ENCODE peak calls at places on chromosomes 5 and 9, in eight cellular contexts. P is H9, X is psoas muscle, Z is left ventricle myocardium inferior, V is HFF-Myc, S is HL-60, G is cardiac muscle cell, Q is endothelial cell. Y is an unnamed sample.

GRCh38 chr5:132203464-132203818 is 24.2 kb downstream of the P4HA2 start:
- DNase-seq in P (no peak), X (no peak), Z (no peak), V (no peak), S (no peak), G (no peak), Q (no peak), Y (peak)

GRCh38 chr5:115126303-115126702 is 43.4 kb downstream of the TRIM36 start:
- DNase-seq in P (no peak), X (no peak), Z (no peak), V (no peak), S (no peak), G (no peak), Q (no peak), Y (no peak)

GRCh38 chr9:136769710-136770191 is 5.4 kb upstream of the LCN15 start:
- DNase-seq in P (peak), X (peak), Z (no peak), V (no peak), S (peak), G (peak), Q (peak), Y (no peak)

GRCh38 chr5:53645078-53645477 is 84.6 kb downstream of the NDUFS4 start:
- DNase-seq in P (no peak), X (no peak), Z (no peak), V (no peak), S (no peak), G (no peak), Q (no peak), Y (no peak)

GRCh38 chr9:5509573-5509972 is 758 bp upstream of the PDCD1LG2 start:
- DNase-seq in P (no peak), X (no peak), Z (no peak), V (peak), S (no peak), G (peak), Q (no peak), Y (peak)

GRCh38 chr5:125064610-125065009 is 318.2 kb upstream of the ZNF608 start:
- DNase-seq in P (no peak), X (no peak), Z (no peak), V (no peak), S (no peak), G (no peak), Q (no peak), Y (no peak)

GRCh38 chr9:15349892-15350761 is 43.1 kb upstream of the TTC39B start:
- DNase-seq in P (no peak), X (no peak), Z (no peak), V (no peak), S (no peak), G (peak), Q (no peak), Y (peak)

GRCh38 chr5:67809589-67809988 is 406.0 kb upstream of the PIK3R1 start:
- DNase-seq in P (no peak), X (no peak), Z (no peak), V (no peak), S (no peak), G (no peak), Q (no peak), Y (peak)

GRCh38 chr5:95728494-95729114 is 2.5 kb upstream of the RHOBTB3 start:
- DNase-seq in P (no peak), X (no peak), Z (no peak), V (no peak), S (no peak), G (peak), Q (no peak), Y (peak)

GRCh38 chr9:129458155-129458661 is 162.7 kb downstream of the C9orf50 start:
- DNase-seq in P (no peak), X (no peak), Z (no peak), V (no peak), S (peak), G (no peak), Q (no peak), Y (no peak)

GRCh38 chr5:135356522-135357318 is 42.3 kb downstream of the MACROH2A1 start:
- DNase-seq in P (no peak), X (peak), Z (peak), V (no peak), S (no peak), G (peak), Q (no peak), Y (no peak)

GRCh38 chr9:35499701-35500030 is 9.8 kb downstream of the RUSC2 start:
- DNase-seq in P (no peak), X (no peak), Z (no peak), V (no peak), S (no peak), G (no peak), Q (no peak), Y (no peak)

GRCh38 chr9:2570615-2571479 is 50.7 kb upstream of the VLDLR start:
- DNase-seq in P (no peak), X (peak), Z (peak), V (peak), S (peak), G (peak), Q (no peak), Y (peak)

GRCh38 chr9:105993051-105993854 is 298.9 kb downstream of the TMEM38B start:
- DNase-seq in P (no peak), X (no peak), Z (no peak), V (no peak), S (no peak), G (no peak), Q (no peak), Y (no peak)

GRCh38 chr9:134378901-134379338 is 52.7 kb downstream of the RXRA start:
- DNase-seq in P (no peak), X (peak), Z (peak), V (no peak), S (no peak), G (peak), Q (no peak), Y (peak)

GRCh38 chr5:180133060-180133459 is 61.5 kb upstream of the RNF130 start:
- DNase-seq in P (no peak), X (peak), Z (no peak), V (no peak), S (no peak), G (no peak), Q (no peak), Y (no peak)

GRCh38 chr9:116094846-116095245 is 58.7 kb upstream of the PAPPA start:
- DNase-seq in P (no peak), X (no peak), Z (no peak), V (no peak), S (no peak), G (no peak), Q (no peak), Y (peak)

GRCh38 chr5:45385321-45386058 is 310.7 kb downstream of the HCN1 start:
- DNase-seq in P (no peak), X (peak), Z (no peak), V (peak), S (no peak), G (peak), Q (no peak), Y (peak)

GRCh38 chr5:140596364-140596763 is 31.7 kb downstream of the SLC35A4 start:
- DNase-seq in P (no peak), X (no peak), Z (no peak), V (no peak), S (no peak), G (peak), Q (no peak), Y (no peak)

GRCh38 chr5:177498013-177498847 is 826 bp upstream of the PDLIM7 start:
- DNase-seq in P (no peak), X (peak), Z (peak), V (no peak), S (no peak), G (no peak), Q (peak), Y (no peak)

GRCh38 chr5:136033848-136034247 is 5.1 kb downstream of the TGFBI start:
- DNase-seq in P (no peak), X (no peak), Z (no peak), V (no peak), S (no peak), G (peak), Q (no peak), Y (peak)

GRCh38 chr5:180140627-180141006 is 68.4 kb downstream of the RASGEF1C start:
- DNase-seq in P (no peak), X (peak), Z (no peak), V (no peak), S (no peak), G (no peak), Q (no peak), Y (no peak)

GRCh38 chr9:2338770-2339169 is 282.8 kb upstream of the VLDLR start:
- DNase-seq in P (no peak), X (no peak), Z (no peak), V (no peak), S (no peak), G (no peak), Q (no peak), Y (peak)

GRCh38 chr5:43036856-43037711 is 3.0 kb downstream of the ANXA2R start:
- DNase-seq in P (peak), X (no peak), Z (no peak), V (no peak), S (peak), G (peak), Q (peak), Y (no peak)

GRCh38 chr5:80799041-80799440 is 144.3 kb upstream of the DHFR start:
- DNase-seq in P (no peak), X (no peak), Z (peak), V (no peak), S (no peak), G (peak), Q (no peak), Y (no peak)

GRCh38 chr5:132369471-132370240 is at the start of gene SLC22A5:
- DNase-seq in P (peak), X (peak), Z (peak), V (no peak), S (peak), G (peak), Q (peak), Y (peak)

GRCh38 chr9:81052846-81053245 is 636.5 kb downstream of the TLE1 start:
- DNase-seq in P (no peak), X (no peak), Z (no peak), V (no peak), S (no peak), G (peak), Q (no peak), Y (peak)

GRCh38 chr9:114263853-114264510 is 58.9 kb upstream of the ORM1 start:
- DNase-seq in P (peak), X (no peak), Z (no peak), V (no peak), S (no peak), G (no peak), Q (peak), Y (no peak)

GRCh38 chr5:43711496-43711895 is 108.5 kb downstream of the NNT start:
- DNase-seq in P (no peak), X (no peak), Z (no peak), V (no peak), S (no peak), G (peak), Q (no peak), Y (peak)

GRCh38 chr5:106966686-106967315 is 703.9 kb downstream of the EFNA5 start:
- DNase-seq in P (no peak), X (no peak), Z (no peak), V (no peak), S (no peak), G (no peak), Q (no peak), Y (peak)

GRCh38 chr9:89226076-89226475 is 47.5 kb upstream of the SHC3 start:
- DNase-seq in P (peak), X (no peak), Z (peak), V (no peak), S (no peak), G (peak), Q (no peak), Y (no peak)

GRCh38 chr5:170488576-170488975 is 15.2 kb upstream of the KCNIP1 start:
- DNase-seq in P (no peak), X (no peak), Z (no peak), V (no peak), S (no peak), G (no peak), Q (no peak), Y (no peak)

GRCh38 chr5:21931076-21931475 is 922.1 kb downstream of the CDH12 start:
- DNase-seq in P (no peak), X (no peak), Z (no peak), V (no peak), S (no peak), G (no peak), Q (no peak), Y (no peak)

GRCh38 chr9:105950448-105950847 is 256.1 kb downstream of the TMEM38B start:
- DNase-seq in P (no peak), X (no peak), Z (no peak), V (no peak), S (no peak), G (no peak), Q (no peak), Y (no peak)

GRCh38 chr9:5531251-5531972 is 21.1 kb downstream of the PDCD1LG2 start:
- DNase-seq in P (no peak), X (no peak), Z (no peak), V (no peak), S (no peak), G (no peak), Q (no peak), Y (peak)

GRCh38 chr9:33850267-33850629 is 33.3 kb downstream of the UBE2R2 start:
- DNase-seq in P (no peak), X (no peak), Z (no peak), V (no peak), S (no peak), G (no peak), Q (no peak), Y (peak)

GRCh38 chr9:127783111-127783621 is 2.7 kb upstream of the CDK9 start:
- DNase-seq in P (no peak), X (peak), Z (peak), V (no peak), S (peak), G (no peak), Q (no peak), Y (no peak)

GRCh38 chr9:127786773-127787123 is 914 bp downstream of the CDK9 start:
- DNase-seq in P (no peak), X (no peak), Z (no peak), V (no peak), S (no peak), G (peak), Q (no peak), Y (no peak)

GRCh38 chr9:127785933-127786772 is at the start of gene CDK9:
- DNase-seq in P (peak), X (peak), Z (peak), V (no peak), S (peak), G (peak), Q (peak), Y (peak)

GRCh38 chr9:127783644-127784043 is 2.2 kb upstream of the CDK9 start:
- DNase-seq in P (no peak), X (no peak), Z (no peak), V (no peak), S (peak), G (no peak), Q (no peak), Y (no peak)

DNA sequence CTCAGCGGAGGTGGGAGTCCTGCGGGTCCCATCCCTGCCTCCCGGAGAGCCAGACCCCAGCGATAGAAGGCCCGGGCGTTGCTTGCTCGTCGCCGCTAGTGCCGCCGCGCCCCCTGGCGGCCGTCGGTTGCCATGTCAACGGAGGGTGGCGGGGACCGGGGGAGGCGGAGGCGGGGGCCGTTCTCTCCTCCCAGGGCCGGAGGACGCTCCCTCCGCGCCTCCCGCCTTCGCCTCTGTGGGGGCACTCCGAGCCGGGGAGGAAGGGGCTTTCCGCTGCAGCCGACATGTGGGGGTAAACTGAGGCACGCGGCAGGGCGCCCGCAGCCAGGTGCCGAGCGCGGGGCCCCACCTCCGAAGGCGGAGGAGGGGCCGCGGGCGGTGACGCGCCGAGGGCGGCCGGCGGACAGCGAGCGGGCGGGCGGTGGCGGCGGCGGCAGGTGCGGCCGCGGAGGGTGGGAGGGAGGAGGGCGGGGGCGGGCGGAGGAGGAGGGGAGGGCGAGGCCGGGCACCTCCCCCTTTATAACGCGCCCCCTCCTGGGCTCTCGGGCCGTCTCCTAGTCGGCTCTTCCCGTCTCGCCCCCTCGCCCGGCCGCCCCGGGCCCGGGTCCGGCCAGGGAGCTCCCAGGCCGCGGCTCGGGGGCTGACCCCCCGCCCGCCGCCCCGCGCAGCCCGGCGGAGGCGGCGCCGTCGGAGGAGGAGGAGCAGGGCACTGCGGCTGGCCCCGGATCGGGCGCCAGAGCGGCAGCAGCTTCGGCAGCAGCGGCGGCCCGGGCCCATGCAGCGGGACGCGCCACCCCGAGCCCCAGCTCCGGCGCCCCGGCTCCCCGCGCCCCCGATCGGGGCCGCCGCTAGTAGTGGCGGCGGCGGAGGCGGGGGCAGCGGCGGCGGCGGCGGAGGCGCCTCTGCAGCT is 556 bp upstream of the CDK9 start:
- DNase-seq in P (peak), X (peak), Z (peak), V (no peak), S (peak), G (peak), Q (peak), Y (no peak)
- TF ChIP-seq CTCF in P (peak), X (peak), Z (peak), V (peak), S (peak), G (peak), Q (peak), Y (peak)

DNA sequence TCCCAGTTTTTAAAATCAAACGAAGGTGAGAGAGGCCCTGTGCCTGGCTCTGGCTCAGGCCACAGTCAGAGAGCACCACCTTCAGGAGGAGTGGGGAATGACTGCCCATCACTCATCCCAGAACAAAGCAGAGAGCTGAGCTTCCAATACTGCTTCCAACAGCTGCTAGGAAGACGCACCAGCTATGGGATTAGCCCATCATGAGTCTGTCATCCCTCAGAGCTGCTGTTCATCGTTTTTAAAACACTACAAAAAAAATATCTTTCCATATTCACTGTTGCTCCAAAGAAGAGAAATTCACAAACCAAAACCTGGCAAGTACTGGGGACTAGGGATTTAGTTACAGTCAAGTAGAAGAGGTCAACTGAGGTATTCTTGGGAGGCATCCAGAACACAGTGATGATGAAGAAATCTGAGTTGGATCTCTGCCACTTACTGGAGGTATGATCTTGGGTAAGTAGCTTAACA is 102.4 kb downstream of the CDK5RAP2 start:
- DNase-seq in P (peak), X (peak), Z (peak), V (peak), S (peak), G (peak), Q (peak), Y (peak)
- TF ChIP-seq CTCF in P (peak), X (peak), Z (peak), V (peak), S (peak), G (peak), Q (peak), Y (peak)

DNA sequence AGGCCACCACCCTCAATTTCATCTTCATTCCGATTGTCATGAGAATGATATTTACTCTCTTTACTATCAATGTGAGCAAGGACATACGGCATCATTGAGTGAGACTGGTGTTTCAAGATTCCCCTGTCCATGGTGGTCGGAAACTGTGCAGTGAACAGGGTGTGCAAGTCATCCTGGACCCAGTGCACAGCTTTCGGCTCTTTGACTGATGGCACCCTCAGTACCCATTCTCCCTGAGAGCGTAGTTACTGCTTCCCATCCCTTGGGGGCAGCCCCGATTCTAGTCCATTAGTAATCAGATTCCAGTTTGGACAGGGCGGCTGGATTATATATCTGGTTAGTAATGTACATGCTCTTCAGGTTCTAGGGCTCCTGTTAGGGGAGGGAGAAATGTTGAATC is 61.7 kb upstream of the SUB1 start:
- DNase-seq in P (no peak), X (no peak), Z (no peak), V (no peak), S (no peak), G (no peak), Q (no peak), Y (no peak)
- TF ChIP-seq CTCF in P (peak), X (no peak), Z (no peak), V (peak), S (no peak), G (no peak), Q (no peak), Y (no peak)

GRCh38 chr5:176415240-176416122 is 858 bp downstream of the CLTB start:
- DNase-seq in P (no peak), X (peak), Z (no peak), V (no peak), S (no peak), G (peak), Q (peak), Y (peak)

GRCh38 chr5:176418251-176418650 is 1.9 kb upstream of the CLTB start:
- DNase-seq in P (no peak), X (no peak), Z (no peak), V (no peak), S (no peak), G (no peak), Q (no peak), Y (peak)

GRCh38 chr5:176414704-176415103 is 1.6 kb downstream of the CLTB start:
- DNase-seq in P (no peak), X (no peak), Z (no peak), V (no peak), S (no peak), G (no peak), Q (no peak), Y (no peak)

GRCh38 chr5:176416965-176417364 is 626 bp upstream of the CLTB start:
- DNase-seq in P (no peak), X (no peak), Z (no peak), V (no peak), S (no peak), G (no peak), Q (no peak), Y (no peak)

GRCh38 chr5:176416123-176416924 is at the start of gene CLTB:
- DNase-seq in P (peak), X (peak), Z (peak), V (no peak), S (peak), G (peak), Q (peak), Y (peak)
- TF ChIP-seq CTCF in P (peak), X (peak), Z (peak), V (peak), S (peak), G (peak), Q (peak), Y (peak)

GRCh38 chr5:9898319-9898718 is 268.2 kb upstream of the TAS2R1 start:
- DNase-seq in P (peak), X (no peak), Z (no peak), V (no peak), S (peak), G (peak), Q (peak), Y (peak)
- TF ChIP-seq CTCF in P (peak), X (no peak), Z (peak), V (peak), S (no peak), G (peak), Q (peak), Y (peak)

GRCh38 chr9:75333624-75334023 is 245.3 kb downstream of the OSTF1 start:
- DNase-seq in P (no peak), X (no peak), Z (no peak), V (no peak), S (no peak), G (no peak), Q (no peak), Y (no peak)
- TF ChIP-seq CTCF in P (peak), X (peak), Z (peak), V (no peak), S (no peak), G (no peak), Q (peak), Y (no peak)

Y was measured in bronchial epithelial cell.